ENCODE peak calls at places on chromosomes 13 and 19, in ten cellular contexts. One of them, this sample, is unnamed.

GRCh38 chr19:40872209-40872608 is 9.8 kb downstream of the CYP2A7 start:
- DNase-seq in esophagus squamous epithelium: no peak
- DNase-seq in body of pancreas: no peak
- DNase-seq in transverse colon: no peak
- DNase-seq in breast epithelium: no peak
- DNase-seq in A549: no peak
- DNase-seq in lower leg skin: no peak
- DNase-seq in tibial nerve: no peak
- DNase-seq in Peyer's patch: no peak
- DNase-seq in gastrocnemius medialis: no peak
- DNase-seq in this sample: no peak

GRCh38 chr13:113143466-113144254 is 14.8 kb upstream of the PROZ start:
- DNase-seq in esophagus squamous epithelium: no peak
- DNase-seq in body of pancreas: no peak
- DNase-seq in transverse colon: no peak
- DNase-seq in breast epithelium: peak; percentile 47
- DNase-seq in A549: no peak
- DNase-seq in lower leg skin: peak; percentile 79
- DNase-seq in tibial nerve: no peak
- DNase-seq in Peyer's patch: no peak
- DNase-seq in gastrocnemius medialis: no peak
- DNase-seq in this sample: no peak

GRCh38 chr13:23750383-23751121 is 138.6 kb downstream of the MIPEP start:
- DNase-seq in esophagus squamous epithelium: no peak
- DNase-seq in body of pancreas: no peak
- DNase-seq in transverse colon: no peak
- DNase-seq in breast epithelium: no peak
- DNase-seq in A549: no peak
- DNase-seq in lower leg skin: no peak
- DNase-seq in tibial nerve: no peak
- DNase-seq in Peyer's patch: no peak
- DNase-seq in gastrocnemius medialis: no peak
- DNase-seq in this sample: no peak

GRCh38 chr13:105991622-105992254 is 543.7 kb downstream of the EFNB2 start:
- DNase-seq in esophagus squamous epithelium: no peak
- DNase-seq in body of pancreas: peak; percentile 82
- DNase-seq in transverse colon: no peak
- DNase-seq in breast epithelium: no peak
- DNase-seq in A549: no peak
- DNase-seq in lower leg skin: no peak
- DNase-seq in tibial nerve: peak; percentile 26
- DNase-seq in Peyer's patch: no peak
- DNase-seq in gastrocnemius medialis: no peak
- DNase-seq in this sample: no peak

GRCh38 chr19:55647732-55648656 is at the start of gene CCDC106:
- DNase-seq in esophagus squamous epithelium: no peak
- DNase-seq in body of pancreas: peak; percentile 69
- DNase-seq in transverse colon: peak; percentile 72
- DNase-seq in breast epithelium: no peak
- DNase-seq in A549: peak; percentile 77
- DNase-seq in lower leg skin: no peak
- DNase-seq in tibial nerve: no peak
- DNase-seq in Peyer's patch: peak; percentile 72
- DNase-seq in gastrocnemius medialis: no peak
- DNase-seq in this sample: peak; percentile 88

GRCh38 chr13:25602206-25602605 is 230.4 kb downstream of the ATP8A2 start:
- DNase-seq in esophagus squamous epithelium: no peak
- DNase-seq in body of pancreas: no peak
- DNase-seq in transverse colon: no peak
- DNase-seq in breast epithelium: no peak
- DNase-seq in A549: no peak
- DNase-seq in lower leg skin: no peak
- DNase-seq in tibial nerve: no peak
- DNase-seq in Peyer's patch: no peak
- DNase-seq in gastrocnemius medialis: no peak
- DNase-seq in this sample: no peak

GRCh38 chr19:50555447-50556235 is 12.6 kb downstream of the LRRC4B start:
- DNase-seq in esophagus squamous epithelium: no peak
- DNase-seq in body of pancreas: no peak
- DNase-seq in transverse colon: no peak
- DNase-seq in breast epithelium: no peak
- DNase-seq in A549: no peak
- DNase-seq in lower leg skin: no peak
- DNase-seq in tibial nerve: no peak
- DNase-seq in Peyer's patch: no peak
- DNase-seq in gastrocnemius medialis: no peak
- DNase-seq in this sample: no peak

GRCh38 chr19:16942583-16942982 is 53.8 kb downstream of the F2RL3 start:
- DNase-seq in esophagus squamous epithelium: no peak
- DNase-seq in body of pancreas: no peak
- DNase-seq in transverse colon: no peak
- DNase-seq in breast epithelium: no peak
- DNase-seq in A549: no peak
- DNase-seq in lower leg skin: peak; percentile 58
- DNase-seq in tibial nerve: no peak
- DNase-seq in Peyer's patch: no peak
- DNase-seq in gastrocnemius medialis: no peak
- DNase-seq in this sample: no peak

GRCh38 chr13:95644611-95645052 is at the start of gene DZIP1:
- DNase-seq in esophagus squamous epithelium: no peak
- DNase-seq in body of pancreas: peak; percentile 74
- DNase-seq in transverse colon: peak; percentile 65
- DNase-seq in breast epithelium: no peak
- DNase-seq in A549: peak; percentile 52
- DNase-seq in lower leg skin: peak; percentile 92
- DNase-seq in tibial nerve: peak; percentile 56
- DNase-seq in Peyer's patch: no peak
- DNase-seq in gastrocnemius medialis: peak; percentile 28
- DNase-seq in this sample: peak; percentile 94

GRCh38 chr13:79724348-79725103 is 243.6 kb downstream of the NDFIP2 start:
- DNase-seq in esophagus squamous epithelium: no peak
- DNase-seq in body of pancreas: no peak
- DNase-seq in transverse colon: peak; percentile 32
- DNase-seq in breast epithelium: no peak
- DNase-seq in A549: peak; percentile 23
- DNase-seq in lower leg skin: no peak
- DNase-seq in tibial nerve: no peak
- DNase-seq in Peyer's patch: no peak
- DNase-seq in gastrocnemius medialis: peak; percentile 33
- DNase-seq in this sample: no peak

GRCh38 chr19:14544977-14545715 is 15.8 kb downstream of the TECR start:
- DNase-seq in esophagus squamous epithelium: no peak
- DNase-seq in body of pancreas: peak; percentile 34
- DNase-seq in transverse colon: peak; percentile 42
- DNase-seq in breast epithelium: peak; percentile 75
- DNase-seq in A549: no peak
- DNase-seq in lower leg skin: no peak
- DNase-seq in tibial nerve: no peak
- DNase-seq in Peyer's patch: no peak
- DNase-seq in gastrocnemius medialis: peak; percentile 94
- DNase-seq in this sample: peak; percentile 77

GRCh38 chr19:3054972-3055740 is 7.1 kb downstream of the TLE5 start:
- DNase-seq in esophagus squamous epithelium: no peak
- DNase-seq in body of pancreas: no peak
- DNase-seq in transverse colon: no peak
- DNase-seq in breast epithelium: no peak
- DNase-seq in A549: peak; percentile 56
- DNase-seq in lower leg skin: no peak
- DNase-seq in tibial nerve: no peak
- DNase-seq in Peyer's patch: no peak
- DNase-seq in gastrocnemius medialis: no peak
- DNase-seq in this sample: no peak

GRCh38 chr19:3055741-3056453 is 6.4 kb downstream of the TLE5 start:
- DNase-seq in esophagus squamous epithelium: no peak
- DNase-seq in body of pancreas: peak; percentile 74
- DNase-seq in transverse colon: peak; percentile 79
- DNase-seq in breast epithelium: peak; percentile 89
- DNase-seq in A549: peak; percentile 37
- DNase-seq in lower leg skin: peak; percentile 93
- DNase-seq in tibial nerve: no peak
- DNase-seq in Peyer's patch: no peak
- DNase-seq in gastrocnemius medialis: no peak
- DNase-seq in this sample: no peak

GRCh38 chr19:3053780-3054179 is 8.5 kb downstream of the TLE5 start:
- DNase-seq in esophagus squamous epithelium: no peak
- DNase-seq in body of pancreas: no peak
- DNase-seq in transverse colon: no peak
- DNase-seq in breast epithelium: no peak
- DNase-seq in A549: no peak
- DNase-seq in lower leg skin: no peak
- DNase-seq in tibial nerve: no peak
- DNase-seq in Peyer's patch: no peak
- DNase-seq in gastrocnemius medialis: no peak
- DNase-seq in this sample: no peak

GRCh38 chr19:3053218-3053621 is 9.1 kb downstream of the TLE5 start:
- DNase-seq in esophagus squamous epithelium: no peak
- DNase-seq in body of pancreas: no peak
- DNase-seq in transverse colon: no peak
- DNase-seq in breast epithelium: no peak
- DNase-seq in A549: no peak
- DNase-seq in lower leg skin: no peak
- DNase-seq in tibial nerve: no peak
- DNase-seq in Peyer's patch: no peak
- DNase-seq in gastrocnemius medialis: no peak
- DNase-seq in this sample: no peak

GRCh38 chr19:3054265-3054971 is 7.9 kb downstream of the TLE5 start:
- DNase-seq in esophagus squamous epithelium: no peak
- DNase-seq in body of pancreas: no peak
- DNase-seq in transverse colon: no peak
- DNase-seq in breast epithelium: no peak
- DNase-seq in A549: no peak
- DNase-seq in lower leg skin: no peak
- DNase-seq in tibial nerve: no peak
- DNase-seq in Peyer's patch: no peak
- DNase-seq in gastrocnemius medialis: no peak
- DNase-seq in this sample: no peak
- H3K4me3 ChIP-seq in esophagus squamous epithelium: no peak overlapping the region
- H3K4me3 ChIP-seq in body of pancreas: no peak overlapping the region
- H3K4me3 ChIP-seq in transverse colon: no peak overlapping the region
- H3K4me3 ChIP-seq in breast epithelium: no peak overlapping the region
- H3K4me3 ChIP-seq in A549: no peak overlapping the region
- H3K4me3 ChIP-seq in lower leg skin: no peak overlapping the region
- H3K4me3 ChIP-seq in tibial nerve: no peak overlapping the region
- H3K4me3 ChIP-seq in Peyer's patch: no peak overlapping the region
- H3K4me3 ChIP-seq in gastrocnemius medialis: no peak overlapping the region
- H3K4me3 ChIP-seq in this sample: no peak overlapping the region

DNA sequence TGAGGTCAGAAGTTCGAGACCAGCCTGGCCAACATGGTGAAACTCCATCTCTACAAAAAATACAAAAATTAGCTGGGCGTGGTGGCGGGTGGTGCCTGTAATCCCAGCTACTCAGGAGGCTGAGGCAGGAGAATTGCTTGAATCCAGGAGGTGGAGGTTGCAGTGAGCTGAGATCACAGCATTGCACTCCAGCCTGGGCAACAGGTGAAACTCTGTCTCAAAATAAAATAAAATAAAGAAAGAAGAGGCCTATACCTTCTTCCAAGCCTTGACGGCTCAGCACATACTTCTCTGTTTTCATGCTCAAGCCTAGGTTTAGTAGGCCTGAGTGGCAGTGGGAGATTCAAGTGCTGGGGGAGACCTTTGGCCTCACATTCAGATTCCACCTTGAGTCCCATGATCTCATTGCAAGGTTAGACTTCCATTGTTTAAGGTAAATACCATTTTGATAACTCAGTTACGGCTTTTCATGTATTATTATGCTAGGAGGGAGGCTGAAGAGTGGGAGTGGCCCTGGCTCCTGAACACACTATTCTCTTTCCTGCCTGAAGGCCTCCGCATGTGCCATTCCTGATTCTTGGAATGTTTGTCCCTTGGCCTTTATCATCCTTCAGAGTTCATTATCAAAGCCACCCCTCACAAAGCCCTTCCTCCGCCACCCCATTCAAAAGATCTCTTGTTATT is 1.6 kb upstream of the SPINT2 start:
- DNase-seq in esophagus squamous epithelium: no peak
- DNase-seq in body of pancreas: no peak
- DNase-seq in transverse colon: no peak
- DNase-seq in breast epithelium: no peak
- DNase-seq in A549: no peak
- DNase-seq in lower leg skin: no peak
- DNase-seq in tibial nerve: no peak
- DNase-seq in Peyer's patch: no peak
- DNase-seq in gastrocnemius medialis: no peak
- DNase-seq in this sample: no peak
- TF ChIP-seq POLR2A in esophagus squamous epithelium: no peak
- TF ChIP-seq POLR2A in body of pancreas: no peak
- TF ChIP-seq POLR2A in transverse colon: no peak
- TF ChIP-seq POLR2A in breast epithelium: no peak
- TF ChIP-seq POLR2A in A549: no peak
- TF ChIP-seq POLR2A in lower leg skin: no peak
- TF ChIP-seq POLR2A in tibial nerve: no peak
- TF ChIP-seq POLR2A in Peyer's patch: no peak
- TF ChIP-seq POLR2A in gastrocnemius medialis: no peak
- TF ChIP-seq POLR2A in this sample: no peak

DNA sequence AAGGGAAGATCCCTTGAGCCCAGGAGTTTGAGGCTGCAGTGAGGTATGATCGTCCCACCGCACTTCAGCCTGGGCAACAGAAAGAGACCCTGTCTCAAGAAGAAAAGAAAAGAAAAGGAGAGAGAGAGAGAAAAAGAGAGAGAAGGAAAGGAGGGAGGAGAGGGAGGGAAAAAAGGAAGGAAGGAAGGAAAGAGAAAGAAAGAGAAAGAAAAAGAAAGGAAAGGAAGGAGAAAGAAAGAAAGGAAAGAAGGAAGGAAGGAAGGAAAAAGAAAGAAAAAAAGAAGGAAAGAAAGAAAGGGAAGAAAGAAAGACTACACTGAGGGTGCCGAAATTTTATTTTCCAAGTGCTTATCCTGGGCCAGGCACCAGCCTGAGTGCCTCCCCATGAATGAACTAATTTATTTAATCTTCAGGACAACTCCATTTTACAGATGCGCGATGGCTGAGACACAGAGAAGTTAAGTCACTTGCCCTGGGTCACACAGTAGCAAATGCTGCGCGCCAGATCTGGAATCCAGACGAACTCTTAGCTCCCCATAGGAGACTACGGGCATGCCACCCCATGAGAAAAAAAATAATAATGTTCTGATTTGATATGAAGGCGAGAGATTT is 2.7 kb downstream of the CDC42EP5 start:
- DNase-seq in esophagus squamous epithelium: no peak
- DNase-seq in body of pancreas: no peak
- DNase-seq in transverse colon: no peak
- DNase-seq in breast epithelium: no peak
- DNase-seq in A549: no peak
- DNase-seq in lower leg skin: no peak
- DNase-seq in tibial nerve: no peak
- DNase-seq in Peyer's patch: no peak
- DNase-seq in gastrocnemius medialis: no peak
- DNase-seq in this sample: no peak
- H3K4me3 ChIP-seq in esophagus squamous epithelium: peak overlapping the region; percentile 56
- H3K4me3 ChIP-seq in body of pancreas: no peak overlapping the region
- H3K4me3 ChIP-seq in transverse colon: no peak overlapping the region
- H3K4me3 ChIP-seq in breast epithelium: peak overlapping the region; percentile 73
- H3K4me3 ChIP-seq in A549: no peak overlapping the region
- H3K4me3 ChIP-seq in lower leg skin: no peak overlapping the region
- H3K4me3 ChIP-seq in tibial nerve: no peak overlapping the region
- H3K4me3 ChIP-seq in Peyer's patch: peak overlapping the region; percentile 35
- H3K4me3 ChIP-seq in gastrocnemius medialis: no peak overlapping the region
- H3K4me3 ChIP-seq in this sample: no peak overlapping the region

DNA sequence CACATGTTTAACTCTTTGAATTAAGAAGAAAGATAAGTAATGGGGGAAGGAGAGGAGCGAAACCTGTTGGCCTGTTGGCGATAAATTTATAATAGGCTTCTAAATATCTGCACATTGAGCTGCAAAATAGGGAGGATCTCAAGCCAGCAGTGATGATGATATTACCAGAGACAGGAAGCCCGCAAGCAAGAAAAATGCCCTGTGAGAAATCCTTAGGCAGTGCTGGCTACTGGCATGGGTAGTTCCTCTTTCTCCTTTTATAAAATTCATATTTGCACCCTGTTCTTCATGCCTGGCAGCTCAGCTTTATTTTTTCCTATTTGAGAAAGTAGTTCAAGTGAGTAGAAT is 858 bp upstream of the USP12 start:
- DNase-seq in esophagus squamous epithelium: no peak
- DNase-seq in body of pancreas: no peak
- DNase-seq in transverse colon: no peak
- DNase-seq in breast epithelium: no peak
- DNase-seq in A549: no peak
- DNase-seq in lower leg skin: no peak
- DNase-seq in tibial nerve: no peak
- DNase-seq in Peyer's patch: peak; percentile 40
- DNase-seq in gastrocnemius medialis: no peak
- DNase-seq in this sample: no peak
- TF ChIP-seq POLR2A in esophagus squamous epithelium: no peak
- TF ChIP-seq POLR2A in body of pancreas: no peak
- TF ChIP-seq POLR2A in transverse colon: no peak
- TF ChIP-seq POLR2A in breast epithelium: no peak
- TF ChIP-seq POLR2A in A549: no peak
- TF ChIP-seq POLR2A in lower leg skin: no peak
- TF ChIP-seq POLR2A in tibial nerve: no peak
- TF ChIP-seq POLR2A in Peyer's patch: no peak
- TF ChIP-seq POLR2A in gastrocnemius medialis: no peak
- TF ChIP-seq POLR2A in this sample: no peak

This sample was measured in sigmoid colon.